ENCODE peak calls at places on chromosomes 3 and 15, in seven cellular contexts. D is germinal center; C is NCI-H446 treated with DMSO at 0.1 percent for 48 hours; J is stimulated activated CD4-positive, alpha-beta T cell treated with anti-CD3 and anti-CD28 coated beads, Interleukin-4, amount 100 ng/mL, for 48 hours; U is dermis microvascular lymphatic vessel endothelial cell; K is CD8-positive, alpha-beta T cell; Y is neuronal stem cell. O is an unnamed sample.

GRCh38 chr15:70053006-70053702 is 44.6 kb downstream of the TLE3 start:
- DNase-seq in D (no peak), C (no peak), J (no peak), U (no peak), K (no peak), Y (no peak), O (peak)

GRCh38 chr15:62841269-62841628 is 201.3 kb upstream of the TPM1 start:
- DNase-seq in D (no peak), C (no peak), J (no peak), U (no peak), K (no peak), Y (no peak), O (no peak)

GRCh38 chr15:75736256-75736655 is 23.6 kb upstream of the CSPG4 start:
- DNase-seq in D (no peak), C (no peak), J (no peak), U (no peak), K (no peak), Y (no peak), O (no peak)

GRCh38 chr3:48548731-48549705 is 7.6 kb downstream of the PFKFB4 start:
- DNase-seq in D (peak), C (no peak), J (peak), U (peak), K (peak), Y (peak), O (peak)

GRCh38 chr15:32651229-32651837 is 9.8 kb downstream of the SCG5 start:
- DNase-seq in D (peak), C (peak), J (peak), U (peak), K (peak), Y (peak), O (no peak)

GRCh38 chr15:100042558-100042957 is 299.2 kb downstream of the ADAMTS17 start:
- DNase-seq in D (no peak), C (no peak), J (no peak), U (peak), K (no peak), Y (no peak), O (no peak)

GRCh38 chr15:69303337-69304175 is 4.8 kb downstream of the PAQR5 start:
- DNase-seq in D (no peak), C (no peak), J (no peak), U (no peak), K (no peak), Y (no peak), O (no peak)

GRCh38 chr3:149216195-149216869 is 5.3 kb downstream of the CP start:
- DNase-seq in D (no peak), C (no peak), J (no peak), U (no peak), K (no peak), Y (no peak), O (no peak)

GRCh38 chr3:107235193-107235922 is 141.9 kb upstream of the CCDC54 start:
- DNase-seq in D (no peak), C (no peak), J (no peak), U (peak), K (no peak), Y (no peak), O (no peak)

GRCh38 chr3:32975891-32976290 is 24.4 kb downstream of the CCR4 start:
- DNase-seq in D (no peak), C (no peak), J (no peak), U (no peak), K (no peak), Y (no peak), O (no peak)

GRCh38 chr15:78316211-78317077 is 17.0 kb upstream of the SKIC8 start:
- DNase-seq in D (no peak), C (no peak), J (no peak), U (no peak), K (no peak), Y (no peak), O (peak)

GRCh38 chr15:38648116-38648843 is 83.7 kb upstream of the RASGRP1 start:
- DNase-seq in D (no peak), C (no peak), J (no peak), U (no peak), K (no peak), Y (no peak), O (no peak)

GRCh38 chr3:100780223-100780622 is 70.9 kb downstream of the TFG start:
- DNase-seq in D (no peak), C (no peak), J (no peak), U (no peak), K (no peak), Y (no peak), O (no peak)

GRCh38 chr3:67692621-67693020 is 38.2 kb upstream of the SUCLG2 start:
- DNase-seq in D (no peak), C (no peak), J (no peak), U (no peak), K (no peak), Y (no peak), O (no peak)

GRCh38 chr15:63970723-63971426 is 75.4 kb downstream of the DAPK2 start:
- DNase-seq in D (no peak), C (no peak), J (no peak), U (no peak), K (no peak), Y (no peak), O (peak)

GRCh38 chr3:63343674-63344073 is 65.6 kb downstream of the SYNPR start:
- DNase-seq in D (no peak), C (peak), J (peak), U (peak), K (no peak), Y (no peak), O (peak)

GRCh38 chr3:167861649-167862048 is 126.1 kb downstream of the SERPINI1 start:
- DNase-seq in D (no peak), C (no peak), J (no peak), U (no peak), K (no peak), Y (no peak), O (no peak)

GRCh38 chr3:179811321-179812095 is 158.7 kb downstream of the USP13 start:
- DNase-seq in D (peak), C (peak), J (peak), U (peak), K (no peak), Y (peak), O (no peak)